ENCODE peak calls at places on chromosomes 1 and 21, in six cellular contexts. Q is psoas muscle, T is IMR-90, K is OCI-LY7, N is H7, J is SJSA1. V is an unnamed sample. For H3K36me3, the result is how much of the 10 kb centered on the place peaks cover.

GRCh38 chr1:178494569-178494971 is 2.2 kb downstream of the CLEC20A start:
- DNase-seq in Q (no peak), T (no peak), K (no peak), N (peak), J (no peak), V (no peak)

GRCh38 chr1:222387020-222387816 is 160.7 kb downstream of the HHIPL2 start:
- DNase-seq in Q (no peak), T (no peak), K (no peak), N (peak), J (no peak), V (peak)

GRCh38 chr1:96698332-96698983 is 23.1 kb upstream of the PTBP2 start:
- DNase-seq in Q (no peak), T (peak), K (no peak), N (no peak), J (no peak), V (no peak)

GRCh38 chr1:20164694-20165202 is 21.1 kb upstream of the UBXN10 start:
- DNase-seq in Q (peak), T (peak), K (no peak), N (no peak), J (no peak), V (no peak)

GRCh38 chr1:57835620-57836019 is 411.8 kb upstream of the DAB1 start:
- DNase-seq in Q (no peak), T (no peak), K (no peak), N (peak), J (no peak), V (no peak)

GRCh38 chr1:100622037-100622436 is 84.1 kb downstream of the GPR88 start:
- DNase-seq in Q (no peak), T (peak), K (no peak), N (peak), J (peak), V (no peak)

GRCh38 chr1:111864862-111865261 is 109.2 kb downstream of the DDX20 start:
- DNase-seq in Q (no peak), T (no peak), K (peak), N (peak), J (no peak), V (no peak)

GRCh38 chr21:31473685-31474345 is 129.8 kb upstream of the TIAM1 start:
- DNase-seq in Q (no peak), T (no peak), K (no peak), N (no peak), J (no peak), V (no peak)

GRCh38 chr1:27299385-27300252 is 22.3 kb upstream of the TMEM222 start:
- DNase-seq in Q (peak), T (peak), K (no peak), N (peak), J (peak), V (no peak)
- H3K36me3 ChIP-seq in Q (half or more), T (under half), K (under half), N (under half), J (under half), V (under half)

GRCh38 chr1:151618470-151618869 is 6.6 kb downstream of the SNX27 start:
- DNase-seq in Q (no peak), T (no peak), K (no peak), N (no peak), J (no peak), V (no peak)
- H3K36me3 ChIP-seq in Q (under half), T (under half), K (under half), N (under half), J (under half), V (under half)

DNA sequence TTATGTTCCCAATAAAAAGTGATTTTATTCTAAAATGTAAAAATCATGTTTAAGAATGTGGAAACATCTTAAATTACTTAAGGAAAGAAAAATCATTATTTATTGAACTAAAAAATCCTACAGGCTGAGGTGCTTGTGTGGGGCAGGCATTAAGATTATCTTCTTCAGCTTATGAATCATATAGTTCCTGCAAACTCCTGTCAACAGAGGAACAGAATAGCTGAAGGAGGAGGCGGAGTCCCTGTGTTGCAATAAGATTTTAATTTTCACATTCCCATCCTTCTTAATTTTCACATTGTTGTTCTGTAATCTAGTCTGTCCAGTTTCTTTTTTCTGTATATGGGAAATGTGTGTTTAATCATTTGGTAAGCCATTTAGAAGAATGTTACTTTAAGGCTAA is 20.6 kb upstream of the OLFML3 start:
- DNase-seq in Q (no peak), T (peak), K (no peak), N (no peak), J (no peak), V (no peak)
- H3K36me3 ChIP-seq in Q (half or more), T (under half), K (half or more), N (under half), J (half or more), V (under half)

GRCh38 chr21:43347864-43348766 is 78.8 kb downstream of the SIK1 start:
- DNase-seq in Q (no peak), T (no peak), K (no peak), N (no peak), J (no peak), V (no peak)
- H3K36me3 ChIP-seq in Q (under half), T (under half), K (under half), N (under half), J (under half), V (under half)

GRCh38 chr1:40265919-40266318 is 7.9 kb downstream of the ZMPSTE24 start:
- DNase-seq in Q (no peak), T (no peak), K (no peak), N (no peak), J (no peak), V (no peak)
- H3K36me3 ChIP-seq in Q (half or more), T (under half), K (half or more), N (under half), J (half or more), V (under half)

V was measured in Panc1.